ENCODE peak calls at places on chromosomes 5 and 9, in six cellular contexts. P, N, I, D, F and X are unnamed samples.

GRCh38 chr5:168153263-168153930 is 138.0 kb upstream of the WWC1 start:
- DNase-seq in P (no peak), N (no peak), I (no peak), D (no peak), F (no peak), X (no peak)

GRCh38 chr9:81455826-81456225 is 233.5 kb downstream of the TLE1 start:
- DNase-seq in P (no peak), N (no peak), I (no peak), D (no peak), F (no peak), X (no peak)

GRCh38 chr9:127159949-127160610 is 37.6 kb upstream of the ANGPTL2 start:
- DNase-seq in P (no peak), N (no peak), I (peak), D (no peak), F (no peak), X (no peak)

GRCh38 chr9:96655198-96655851 is at the start of gene PRXL2C:
- DNase-seq in P (peak), N (peak), I (peak), D (no peak), F (peak), X (no peak)

GRCh38 chr9:76598971-76599370 is 140.0 kb downstream of the GCNT1 start:
- DNase-seq in P (no peak), N (no peak), I (no peak), D (no peak), F (no peak), X (no peak)

GRCh38 chr9:3957296-3957695 is 342.6 kb downstream of the GLIS3 start:
- DNase-seq in P (no peak), N (no peak), I (no peak), D (no peak), F (no peak), X (no peak)

GRCh38 chr5:91016322-91016721 is 366.8 kb downstream of the ARRDC3 start:
- DNase-seq in P (no peak), N (no peak), I (no peak), D (no peak), F (no peak), X (no peak)

GRCh38 chr5:112878760-112879159 is 17.7 kb downstream of the SRP19 start:
- DNase-seq in P (peak), N (peak), I (no peak), D (no peak), F (peak), X (no peak)

GRCh38 chr5:138389332-138389731 is 36.8 kb downstream of the KDM3B start:
- DNase-seq in P (no peak), N (no peak), I (no peak), D (no peak), F (no peak), X (no peak)

GRCh38 chr5:42787845-42788244 is 23.8 kb downstream of the SELENOP start:
- DNase-seq in P (no peak), N (no peak), I (no peak), D (no peak), F (no peak), X (no peak)

GRCh38 chr9:125971895-125972729 is 224.9 kb downstream of the PBX3 start:
- DNase-seq in P (no peak), N (no peak), I (no peak), D (no peak), F (no peak), X (no peak)

GRCh38 chr9:122128007-122128406 is 31.6 kb downstream of the NDUFA8 start:
- DNase-seq in P (no peak), N (no peak), I (no peak), D (no peak), F (no peak), X (no peak)

GRCh38 chr5:38660194-38660668 is 103.8 kb upstream of the LIFR start:
- DNase-seq in P (no peak), N (no peak), I (peak), D (no peak), F (peak), X (peak)

GRCh38 chr5:134055015-134055414 is 50.2 kb upstream of the VDAC1 start:
- DNase-seq in P (no peak), N (no peak), I (no peak), D (no peak), F (no peak), X (no peak)

GRCh38 chr9:105676351-105676923 is 14.2 kb downstream of the TAL2 start:
- DNase-seq in P (no peak), N (no peak), I (no peak), D (no peak), F (no peak), X (peak)

GRCh38 chr5:7897014-7897600 is 28.2 kb downstream of the MTRR start:
- DNase-seq in P (peak), N (peak), I (peak), D (peak), F (peak), X (no peak)

GRCh38 chr5:32462618-32463017 is 18.1 kb upstream of the ZFR start:
- DNase-seq in P (peak), N (peak), I (no peak), D (no peak), F (peak), X (no peak)

GRCh38 chr5:43038523-43038989 is 1.6 kb downstream of the ANXA2R start:
- DNase-seq in P (peak), N (peak), I (peak), D (no peak), F (no peak), X (no peak)

GRCh38 chr5:39063037-39063436 is 11.2 kb downstream of the RICTOR start:
- DNase-seq in P (no peak), N (no peak), I (no peak), D (no peak), F (peak), X (no peak)

GRCh38 chr5:149639718-149640117 is 58.4 kb downstream of the ARHGEF37 start:
- DNase-seq in P (no peak), N (no peak), I (no peak), D (no peak), F (no peak), X (no peak)

GRCh38 chr5:154745349-154745748 is 9.8 kb upstream of the LARP1 start:
- DNase-seq in P (no peak), N (no peak), I (no peak), D (no peak), F (no peak), X (no peak)

GRCh38 chr9:24071736-24072135 is 245.7 kb upstream of the ELAVL2 start:
- DNase-seq in P (no peak), N (no peak), I (no peak), D (no peak), F (no peak), X (no peak)

GRCh38 chr9:6153425-6153824 is 62.2 kb upstream of the IL33 start:
- DNase-seq in P (peak), N (no peak), I (no peak), D (no peak), F (no peak), X (no peak)

GRCh38 chr5:997001-997474 is 11.6 kb upstream of the NKD2 start:
- DNase-seq in P (no peak), N (peak), I (peak), D (no peak), F (no peak), X (no peak)

GRCh38 chr9:22114956-22115355 is 105.9 kb upstream of the CDKN2B start:
- DNase-seq in P (peak), N (peak), I (no peak), D (no peak), F (no peak), X (no peak)

GRCh38 chr9:94805585-94805984 is 79.1 kb downstream of the AOPEP start:
- DNase-seq in P (peak), N (peak), I (no peak), D (no peak), F (peak), X (no peak)

GRCh38 chr5:173709761-173710160 is 93.3 kb upstream of the BOD1 start:
- DNase-seq in P (no peak), N (no peak), I (no peak), D (no peak), F (no peak), X (no peak)

GRCh38 chr5:80054682-80055081 is 19.5 kb downstream of the THBS4 start:
- DNase-seq in P (peak), N (no peak), I (no peak), D (no peak), F (peak), X (no peak)

GRCh38 chr5:121962347-121962670 is 534 bp downstream of the SRFBP1 start:
- DNase-seq in P (no peak), N (no peak), I (no peak), D (no peak), F (no peak), X (no peak)

GRCh38 chr5:115465416-115465815 is 79.2 kb downstream of the FEM1C start:
- DNase-seq in P (peak), N (no peak), I (no peak), D (no peak), F (peak), X (no peak)

GRCh38 chr5:172758077-172758835 is 12.7 kb downstream of the DUSP1 start:
- DNase-seq in P (peak), N (peak), I (peak), D (no peak), F (peak), X (no peak)

GRCh38 chr9:115006660-115007059 is 76.3 kb upstream of the TNFSF8 start:
- DNase-seq in P (peak), N (peak), I (no peak), D (no peak), F (peak), X (no peak)

GRCh38 chr5:102414448-102414847 is 84.4 kb downstream of the SLCO6A1 start:
- DNase-seq in P (no peak), N (no peak), I (no peak), D (no peak), F (no peak), X (no peak)

GRCh38 chr5:10707198-10708187 is 53.5 kb downstream of the DAP start:
- DNase-seq in P (peak), N (no peak), I (no peak), D (no peak), F (peak), X (no peak)

GRCh38 chr9:71223953-71224538 is 102.6 kb upstream of the TRPM3 start:
- DNase-seq in P (no peak), N (no peak), I (peak), D (no peak), F (no peak), X (no peak)

GRCh38 chr5:91186101-91186500 is 197.0 kb downstream of the ARRDC3 start:
- DNase-seq in P (no peak), N (no peak), I (no peak), D (no peak), F (no peak), X (no peak)

GRCh38 chr5:141783599-141784296 is 94.5 kb downstream of the PCDH1 start:
- DNase-seq in P (no peak), N (no peak), I (peak), D (no peak), F (peak), X (no peak)

GRCh38 chr9:22165144-22165543 is 156.0 kb upstream of the CDKN2B start:
- DNase-seq in P (peak), N (peak), I (no peak), D (no peak), F (no peak), X (no peak)

DNA sequence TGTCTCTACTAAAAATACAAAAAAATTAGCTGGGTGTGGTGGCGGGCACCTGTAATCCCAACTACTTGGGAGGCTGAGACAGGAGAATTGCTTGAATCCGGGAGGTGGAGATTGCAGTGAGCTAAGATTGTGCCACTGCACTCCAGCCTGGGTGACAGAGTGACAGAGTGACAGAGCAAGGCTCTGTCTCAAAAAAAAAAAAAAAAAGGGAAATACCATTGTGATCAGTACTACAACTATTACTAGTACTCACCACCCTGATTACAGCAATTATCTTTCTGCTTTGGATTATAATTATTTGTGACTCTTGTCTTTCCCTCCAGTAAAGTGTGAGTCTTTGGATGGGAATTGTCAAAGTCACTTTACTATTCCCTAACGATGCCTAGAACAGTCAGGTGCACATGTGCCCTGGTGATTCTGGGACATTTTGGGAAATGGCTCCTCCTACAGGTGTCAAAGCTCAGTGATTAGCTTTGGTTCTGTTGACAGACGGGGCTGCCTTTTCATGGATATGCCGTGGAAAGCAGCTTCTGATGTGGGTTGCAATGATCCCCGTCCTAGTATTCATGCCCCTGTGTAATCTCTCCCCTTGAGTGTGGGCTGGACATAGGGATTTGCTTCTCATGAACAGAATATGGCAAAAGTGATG is 31.8 kb upstream of the FRRS1L start:
- DNase-seq in P (no peak), N (no peak), I (no peak), D (no peak), F (peak), X (no peak)
- H3K14ac ChIP-seq in P (no peak), N (no peak), I (no peak), D (no peak), F (no peak), X (no peak)

GRCh38 chr5:61342066-61342465 is 10.0 kb downstream of the ZSWIM6 start:
- DNase-seq in P (peak), N (peak), I (no peak), D (no peak), F (no peak), X (no peak)
- H3K14ac ChIP-seq in P (no peak), N (no peak), I (no peak), D (no peak), F (no peak), X (no peak)

GRCh38 chr9:75461188-75461587 is 372.9 kb downstream of the OSTF1 start:
- DNase-seq in P (no peak), N (no peak), I (no peak), D (no peak), F (no peak), X (no peak)

GRCh38 chr9:75467141-75467540 is 378.8 kb downstream of the OSTF1 start:
- DNase-seq in P (no peak), N (no peak), I (no peak), D (no peak), F (peak), X (no peak)

GRCh38 chr9:75462866-75463265 is 374.6 kb downstream of the OSTF1 start:
- DNase-seq in P (no peak), N (no peak), I (no peak), D (no peak), F (no peak), X (no peak)

GRCh38 chr9:75464726-75465125 is 376.4 kb downstream of the OSTF1 start:
- DNase-seq in P (no peak), N (no peak), I (no peak), D (no peak), F (no peak), X (no peak)
- H3K14ac ChIP-seq in P (no peak), N (no peak), I (no peak), D (no peak), F (no peak), X (no peak)

DNA sequence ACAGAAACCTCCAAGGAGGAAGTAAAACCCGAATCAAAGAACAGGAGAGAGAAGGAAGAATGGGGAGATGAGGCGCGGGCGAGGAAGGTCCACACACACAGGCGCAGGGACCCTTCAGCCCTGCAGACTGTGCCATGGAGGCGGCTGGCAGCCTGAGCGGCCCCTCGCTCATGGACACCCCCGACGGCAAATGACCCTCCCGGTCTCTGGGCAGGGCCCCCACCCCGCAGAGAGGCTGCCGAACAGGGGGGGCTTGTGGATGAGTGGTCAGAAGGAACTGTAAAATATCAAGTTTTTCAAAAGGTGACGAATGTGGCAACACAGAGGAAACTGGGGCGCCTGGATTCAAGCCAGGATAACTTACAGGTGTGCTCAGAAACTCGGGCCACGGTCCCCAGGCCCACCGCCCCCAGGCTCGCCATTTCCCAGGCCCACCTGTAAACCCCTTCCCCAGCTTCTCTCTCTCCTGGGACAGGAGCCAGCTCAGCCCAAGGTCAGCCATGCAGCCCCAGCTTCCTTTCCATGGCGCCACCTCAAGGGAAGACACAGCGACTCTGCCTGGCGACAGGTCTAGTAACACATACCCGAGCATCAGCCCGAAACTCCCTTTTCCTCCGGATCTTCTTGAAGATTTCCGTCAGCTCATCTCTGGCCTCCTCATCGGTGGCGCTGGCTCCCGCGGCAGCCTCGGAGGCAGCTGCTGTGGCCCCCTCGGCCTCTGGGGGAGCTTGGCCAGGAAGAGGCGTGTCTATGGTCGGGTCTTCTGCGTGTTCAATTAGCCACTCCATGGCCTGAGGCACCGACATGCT is 16.5 kb downstream of the UBAC1 start:
- DNase-seq in P (no peak), N (no peak), I (no peak), D (no peak), F (no peak), X (no peak)
- H3K14ac ChIP-seq in P (no peak), N (no peak), I (no peak), D (no peak), F (no peak), X (no peak)

GRCh38 chr5:179118756-179119414 is 58.7 kb downstream of the ZNF354C start:
- DNase-seq in P (no peak), N (no peak), I (no peak), D (no peak), F (no peak), X (no peak)
- H3K14ac ChIP-seq in P (no peak), N (no peak), I (no peak), D (no peak), F (no peak), X (peak)